ENCODE peak calls at places on chromosomes 16 and 17, in nine cellular contexts. D, P, N, S, C, H, U, A and O are unnamed samples.

GRCh38 chr17:38861399-38861843 is 7.9 kb upstream of the RPL23 start:
- DNase-seq in D (peak; percentile 67), P (peak; percentile 26), N (peak; percentile 79), S (no peak), C (no peak), H (no peak), U (no peak), A (no peak), O (no peak)

GRCh38 chr16:74291176-74291575 is 5.4 kb upstream of the PSMD7 start:
- DNase-seq in D (no peak), P (no peak), N (no peak), S (no peak), C (no peak), H (no peak), U (no peak), A (no peak), O (no peak)

GRCh38 chr16:51982715-51983680 is 563.9 kb downstream of the TOX3 start:
- DNase-seq in D (peak; percentile 89), P (no peak), N (peak; percentile 63), S (no peak), C (peak; percentile 15), H (peak; percentile 56), U (no peak), A (no peak), O (no peak)

GRCh38 chr16:86827521-86827920 is 249.2 kb downstream of the FOXL1 start:
- DNase-seq in D (no peak), P (no peak), N (no peak), S (no peak), C (no peak), H (peak; percentile 40), U (no peak), A (no peak), O (no peak)

GRCh38 chr17:20095366-20096080 is 86.4 kb downstream of the SPECC1 start:
- DNase-seq in D (peak; percentile 82), P (peak; percentile 64), N (peak; percentile 90), S (no peak), C (peak; percentile 22), H (peak; percentile 44), U (no peak), A (peak; percentile 42), O (no peak)

GRCh38 chr16:58198022-58198683 is at the start of gene CSNK2A2:
- DNase-seq in D (peak; percentile 74), P (peak; percentile 71), N (peak; percentile 83), S (peak; percentile 59), C (peak; percentile 78), H (peak; percentile 65), U (peak; percentile 93), A (no peak), O (peak; percentile 66)

GRCh38 chr17:22507823-22508222 is 815.5 kb downstream of the KCNJ18 start:
- DNase-seq in D (no peak), P (no peak), N (no peak), S (no peak), C (no peak), H (no peak), U (no peak), A (no peak), O (no peak)

GRCh38 chr16:23020084-23020483 is 129.2 kb downstream of the USP31 start:
- DNase-seq in D (no peak), P (no peak), N (no peak), S (no peak), C (no peak), H (no peak), U (no peak), A (no peak), O (no peak)

GRCh38 chr16:8733849-8734540 is 59.6 kb downstream of the ABAT start:
- DNase-seq in D (no peak), P (no peak), N (peak; percentile 2), S (no peak), C (no peak), H (no peak), U (no peak), A (no peak), O (no peak)

GRCh38 chr16:55392701-55393100 is 68.7 kb downstream of the IRX6 start:
- DNase-seq in D (no peak), P (no peak), N (no peak), S (no peak), C (no peak), H (peak; percentile 6), U (no peak), A (no peak), O (no peak)

GRCh38 chr16:610513-611381 is 20.0 kb upstream of the WFIKKN1 start:
- DNase-seq in D (peak; percentile 88), P (peak; percentile 51), N (peak; percentile 92), S (peak; percentile 25), C (peak; percentile 68), H (peak; percentile 18), U (peak; percentile 86), A (no peak), O (peak; percentile 57)

GRCh38 chr16:82524939-82525338 is 101.8 kb upstream of the CDH13 start:
- DNase-seq in D (no peak), P (no peak), N (no peak), S (no peak), C (no peak), H (no peak), U (no peak), A (no peak), O (no peak)

GRCh38 chr16:31464781-31465260 is 5.5 kb downstream of the ARMC5 start:
- DNase-seq in D (no peak), P (no peak), N (no peak), S (no peak), C (no peak), H (no peak), U (peak; percentile 72), A (no peak), O (no peak)

DNA sequence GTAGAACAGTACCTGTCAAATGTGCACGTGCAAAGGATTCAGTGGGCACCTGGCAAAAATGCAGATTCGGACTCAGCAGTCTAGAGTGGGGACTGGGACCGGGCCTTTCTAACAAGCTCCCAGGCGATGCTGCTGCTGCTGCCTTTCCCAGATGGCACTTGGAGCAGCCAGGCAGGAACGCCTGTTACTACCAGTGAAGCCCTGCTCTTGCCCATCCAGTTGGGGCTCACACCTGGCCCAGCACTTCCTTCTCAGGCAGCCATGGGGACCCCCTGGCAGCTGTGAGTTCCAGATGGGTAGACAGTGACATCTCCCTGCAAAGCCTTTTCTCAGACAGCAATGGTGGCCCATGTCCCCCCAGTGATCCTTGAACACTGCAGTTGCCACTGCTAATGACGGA is 30.4 kb downstream of the KDM8 start:
- DNase-seq in D (no peak), P (no peak), N (no peak), S (no peak), C (no peak), H (no peak), U (peak; percentile 73), A (no peak), O (no peak)
- H3K4me1 ChIP-seq in D (no peaks in the 10 kb centered on the region), P (peaks cover 7% of the 10 kb centered on the region), N (no peaks in the 10 kb centered on the region), S (peaks cover 90% of the 10 kb centered on the region), C (peaks cover 39% of the 10 kb centered on the region), H (peaks cover 21% of the 10 kb centered on the region), U (peaks cover 100% of the 10 kb centered on the region), A (peaks cover 18% of the 10 kb centered on the region), O (peaks cover 100% of the 10 kb centered on the region)

GRCh38 chr16:84896847-84897246 is 77.1 kb downstream of the CRISPLD2 start:
- DNase-seq in D (peak; percentile 34), P (no peak), N (no peak), S (no peak), C (no peak), H (no peak), U (no peak), A (no peak), O (no peak)

GRCh38 chr16:84893849-84894599 is 74.2 kb downstream of the CRISPLD2 start:
- DNase-seq in D (no peak), P (no peak), N (no peak), S (no peak), C (no peak), H (no peak), U (no peak), A (no peak), O (no peak)

GRCh38 chr16:84893467-84893848 is 73.7 kb downstream of the CRISPLD2 start:
- DNase-seq in D (no peak), P (no peak), N (no peak), S (no peak), C (no peak), H (no peak), U (no peak), A (no peak), O (no peak)

GRCh38 chr16:84892097-84892496 is 72.3 kb downstream of the CRISPLD2 start:
- DNase-seq in D (no peak), P (no peak), N (no peak), S (no peak), C (no peak), H (no peak), U (no peak), A (no peak), O (no peak)

DNA sequence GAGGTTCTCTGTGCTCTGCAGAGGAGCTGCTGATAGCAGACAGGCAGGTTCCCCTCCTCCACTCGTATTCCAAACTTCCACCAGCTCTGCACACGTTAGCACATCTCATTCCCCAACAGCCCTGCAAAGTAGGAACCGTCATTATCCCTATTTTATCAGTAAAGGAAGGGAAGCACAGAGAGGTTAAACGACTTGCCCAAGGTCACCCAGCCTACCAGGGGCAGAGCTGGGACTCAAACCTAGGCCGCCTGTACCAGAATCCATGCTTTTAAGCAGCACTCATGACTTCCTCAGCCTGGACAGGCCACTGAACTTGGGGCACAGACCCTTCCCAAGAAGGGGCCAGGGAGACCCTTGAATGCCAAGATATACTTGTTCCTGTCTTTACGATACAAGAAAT is 75.2 kb downstream of the CRISPLD2 start:
- DNase-seq in D (no peak), P (no peak), N (no peak), S (no peak), C (no peak), H (no peak), U (no peak), A (no peak), O (no peak)
- H3K27ac ChIP-seq in D (no peak overlapping the region), P (no peak overlapping the region), N (no peak overlapping the region), S (no peak overlapping the region), C (no peak overlapping the region), H (no peak overlapping the region), U (peak overlapping the region; percentile 93), A (no peak overlapping the region), O (no peak overlapping the region)

DNA sequence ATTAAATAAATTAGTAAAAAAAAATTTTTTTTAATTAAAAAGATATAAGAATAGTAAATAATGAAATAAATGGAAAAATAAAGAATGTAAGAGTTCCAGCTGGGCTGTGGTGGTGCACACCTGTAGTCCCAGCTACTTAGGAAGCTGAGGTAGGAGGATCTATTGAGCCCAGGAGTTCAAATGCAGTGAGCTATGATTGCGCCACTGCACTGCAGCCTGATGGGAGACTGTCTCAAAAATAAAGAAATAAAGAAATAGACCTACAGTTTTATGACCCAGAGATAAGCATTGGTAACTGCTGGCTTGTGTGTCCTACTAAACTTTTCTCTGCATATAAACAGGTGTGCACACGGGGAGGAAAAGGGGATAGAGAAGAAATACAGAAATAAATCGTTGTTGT is 7.8 kb upstream of the PDP2 start:
- DNase-seq in D (no peak), P (no peak), N (no peak), S (no peak), C (no peak), H (no peak), U (no peak), A (no peak), O (no peak)
- H3K4me3 ChIP-seq in D (peak overlapping the region; percentile 61), P (peak overlapping the region; percentile 23), N (peak overlapping the region; percentile 61), S (peak overlapping the region; percentile 50), C (peak overlapping the region; percentile 19), H (peak overlapping the region; percentile 34), U (peak overlapping the region; percentile 36), A (peak overlapping the region; percentile 66), O (peak overlapping the region; percentile 52)

DNA sequence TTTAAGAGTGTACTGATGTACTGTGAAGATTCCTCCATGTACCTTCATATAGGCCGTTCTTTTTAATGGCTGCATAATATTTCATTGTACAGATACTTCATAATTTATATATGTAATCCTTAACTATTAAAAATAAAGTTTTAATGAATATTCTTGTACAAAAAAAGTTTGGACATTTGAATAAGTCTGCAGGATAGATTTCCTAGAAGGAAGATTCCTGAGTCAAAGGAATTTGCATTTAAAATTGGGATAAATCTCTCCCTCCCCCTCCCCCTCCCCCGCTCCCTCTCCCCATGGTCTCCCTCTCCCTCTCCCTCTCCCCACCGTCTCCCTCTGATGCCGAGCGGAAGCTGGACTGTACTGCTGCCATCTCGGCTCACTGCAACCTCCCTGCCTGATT is 15.6 kb upstream of the SLC13A2 start:
- DNase-seq in D (no peak), P (no peak), N (no peak), S (no peak), C (no peak), H (no peak), U (no peak), A (no peak), O (no peak)
- H3K4me1 ChIP-seq in D (no peaks in the 10 kb centered on the region), P (no peaks in the 10 kb centered on the region), N (no peaks in the 10 kb centered on the region), S (no peaks in the 10 kb centered on the region), C (no peaks in the 10 kb centered on the region), H (no peaks in the 10 kb centered on the region), U (no peaks in the 10 kb centered on the region), A (no peaks in the 10 kb centered on the region), O (no peaks in the 10 kb centered on the region)